ENCODE peak calls at places on chromosomes 6 and 20, in five cellular contexts. One of them, this sample, is unnamed.

GRCh38 chr20:48725589-48725991 is 102.2 kb downstream of the PREX1 start:
- DNase-seq in stimulated activated CD4-positive, alpha-beta T cell treated with anti-CD3 and anti-CD28 coated beads, Interleukin-15, amount 100 ng/mL, for 1 hour: no peak
- DNase-seq in small intestine: no peak
- DNase-seq in SHP77 treated with DMSO at 0.1 percent for 48 hours: no peak
- DNase-seq in HEK293T: no peak
- DNase-seq in this sample: no peak

GRCh38 chr6:144104898-144105487 is 9.6 kb upstream of the SF3B5 start:
- DNase-seq in small intestine: peak
- DNase-seq in stimulated activated CD4-positive, alpha-beta T cell treated with anti-CD3 and anti-CD28 coated beads, Interleukin-15, amount 100 ng/mL, for 1 hour: no peak
- DNase-seq in HEK293T: peak
- DNase-seq in SHP77 treated with DMSO at 0.1 percent for 48 hours: no peak
- DNase-seq in this sample: peak

GRCh38 chr20:10381477-10381876 is 52.5 kb downstream of the MKKS start:
- DNase-seq in small intestine: no peak
- DNase-seq in stimulated activated CD4-positive, alpha-beta T cell treated with anti-CD3 and anti-CD28 coated beads, Interleukin-15, amount 100 ng/mL, for 1 hour: no peak
- DNase-seq in HEK293T: no peak
- DNase-seq in SHP77 treated with DMSO at 0.1 percent for 48 hours: no peak
- DNase-seq in this sample: peak

GRCh38 chr6:148109732-148110131 is 232.9 kb upstream of the SASH1 start:
- DNase-seq in stimulated activated CD4-positive, alpha-beta T cell treated with anti-CD3 and anti-CD28 coated beads, Interleukin-15, amount 100 ng/mL, for 1 hour: no peak
- DNase-seq in small intestine: peak
- DNase-seq in SHP77 treated with DMSO at 0.1 percent for 48 hours: no peak
- DNase-seq in HEK293T: no peak
- DNase-seq in this sample: no peak

GRCh38 chr6:11363881-11364576 is 131.6 kb upstream of the NEDD9 start:
- DNase-seq in stimulated activated CD4-positive, alpha-beta T cell treated with anti-CD3 and anti-CD28 coated beads, Interleukin-15, amount 100 ng/mL, for 1 hour: peak
- DNase-seq in SHP77 treated with DMSO at 0.1 percent for 48 hours: no peak
- DNase-seq in HEK293T: no peak
- DNase-seq in small intestine: no peak
- DNase-seq in this sample: no peak

GRCh38 chr20:56400001-56400640 is 7.7 kb downstream of the CSTF1 start:
- DNase-seq in stimulated activated CD4-positive, alpha-beta T cell treated with anti-CD3 and anti-CD28 coated beads, Interleukin-15, amount 100 ng/mL, for 1 hour: no peak
- DNase-seq in SHP77 treated with DMSO at 0.1 percent for 48 hours: peak
- DNase-seq in small intestine: peak
- DNase-seq in HEK293T: peak
- DNase-seq in this sample: peak

GRCh38 chr6:159695984-159696383 is 2.9 kb upstream of the SOD2 start:
- DNase-seq in SHP77 treated with DMSO at 0.1 percent for 48 hours: no peak
- DNase-seq in stimulated activated CD4-positive, alpha-beta T cell treated with anti-CD3 and anti-CD28 coated beads, Interleukin-15, amount 100 ng/mL, for 1 hour: no peak
- DNase-seq in HEK293T: no peak
- DNase-seq in small intestine: no peak
- DNase-seq in this sample: no peak

GRCh38 chr6:151071295-151071694 is 168.5 kb upstream of the AKAP12 start:
- DNase-seq in small intestine: no peak
- DNase-seq in SHP77 treated with DMSO at 0.1 percent for 48 hours: no peak
- DNase-seq in HEK293T: no peak
- DNase-seq in stimulated activated CD4-positive, alpha-beta T cell treated with anti-CD3 and anti-CD28 coated beads, Interleukin-15, amount 100 ng/mL, for 1 hour: no peak
- DNase-seq in this sample: peak

GRCh38 chr20:33280775-33281174 is 2.2 kb upstream of the BPIFB1 start:
- DNase-seq in stimulated activated CD4-positive, alpha-beta T cell treated with anti-CD3 and anti-CD28 coated beads, Interleukin-15, amount 100 ng/mL, for 1 hour: no peak
- DNase-seq in small intestine: no peak
- DNase-seq in HEK293T: no peak
- DNase-seq in SHP77 treated with DMSO at 0.1 percent for 48 hours: peak
- DNase-seq in this sample: no peak

GRCh38 chr20:37223053-37223452 is 38.6 kb downstream of the GHRH start:
- DNase-seq in stimulated activated CD4-positive, alpha-beta T cell treated with anti-CD3 and anti-CD28 coated beads, Interleukin-15, amount 100 ng/mL, for 1 hour: no peak
- DNase-seq in small intestine: peak
- DNase-seq in SHP77 treated with DMSO at 0.1 percent for 48 hours: no peak
- DNase-seq in HEK293T: no peak
- DNase-seq in this sample: peak

GRCh38 chr20:62121776-62122658 is at the start of gene LSM14B:
- DNase-seq in small intestine: peak
- DNase-seq in HEK293T: peak
- DNase-seq in SHP77 treated with DMSO at 0.1 percent for 48 hours: peak
- DNase-seq in stimulated activated CD4-positive, alpha-beta T cell treated with anti-CD3 and anti-CD28 coated beads, Interleukin-15, amount 100 ng/mL, for 1 hour: peak
- DNase-seq in this sample: peak

GRCh38 chr20:47317127-47317895 is 39.2 kb downstream of the ZMYND8 start:
- DNase-seq in small intestine: peak
- DNase-seq in stimulated activated CD4-positive, alpha-beta T cell treated with anti-CD3 and anti-CD28 coated beads, Interleukin-15, amount 100 ng/mL, for 1 hour: peak
- DNase-seq in SHP77 treated with DMSO at 0.1 percent for 48 hours: no peak
- DNase-seq in HEK293T: no peak
- DNase-seq in this sample: peak

GRCh38 chr6:104483225-104483834 is 376.4 kb downstream of the HACE1 start:
- DNase-seq in HEK293T: no peak
- DNase-seq in small intestine: no peak
- DNase-seq in SHP77 treated with DMSO at 0.1 percent for 48 hours: peak
- DNase-seq in stimulated activated CD4-positive, alpha-beta T cell treated with anti-CD3 and anti-CD28 coated beads, Interleukin-15, amount 100 ng/mL, for 1 hour: no peak
- DNase-seq in this sample: no peak

GRCh38 chr6:159691963-159692287 is 1.1 kb downstream of the SOD2 start:
- DNase-seq in HEK293T: peak
- DNase-seq in SHP77 treated with DMSO at 0.1 percent for 48 hours: no peak
- DNase-seq in stimulated activated CD4-positive, alpha-beta T cell treated with anti-CD3 and anti-CD28 coated beads, Interleukin-15, amount 100 ng/mL, for 1 hour: no peak
- DNase-seq in small intestine: peak
- DNase-seq in this sample: peak

GRCh38 chr6:78911218-78911617 is 43.9 kb downstream of the IRAK1BP1 start:
- DNase-seq in stimulated activated CD4-positive, alpha-beta T cell treated with anti-CD3 and anti-CD28 coated beads, Interleukin-15, amount 100 ng/mL, for 1 hour: no peak
- DNase-seq in small intestine: no peak
- DNase-seq in HEK293T: no peak
- DNase-seq in SHP77 treated with DMSO at 0.1 percent for 48 hours: no peak
- DNase-seq in this sample: no peak

GRCh38 chr6:582370-582769 is 74.5 kb downstream of the HUS1B start:
- DNase-seq in stimulated activated CD4-positive, alpha-beta T cell treated with anti-CD3 and anti-CD28 coated beads, Interleukin-15, amount 100 ng/mL, for 1 hour: no peak
- DNase-seq in small intestine: no peak
- DNase-seq in SHP77 treated with DMSO at 0.1 percent for 48 hours: no peak
- DNase-seq in HEK293T: no peak
- DNase-seq in this sample: no peak

GRCh38 chr20:13648872-13649271 is 10.1 kb upstream of the TASP1 start:
- DNase-seq in HEK293T: no peak
- DNase-seq in small intestine: no peak
- DNase-seq in SHP77 treated with DMSO at 0.1 percent for 48 hours: no peak
- DNase-seq in stimulated activated CD4-positive, alpha-beta T cell treated with anti-CD3 and anti-CD28 coated beads, Interleukin-15, amount 100 ng/mL, for 1 hour: no peak
- DNase-seq in this sample: no peak

GRCh38 chr20:34390769-34391447 is 27.8 kb downstream of the ITCH start:
- DNase-seq in SHP77 treated with DMSO at 0.1 percent for 48 hours: peak
- DNase-seq in HEK293T: no peak
- DNase-seq in stimulated activated CD4-positive, alpha-beta T cell treated with anti-CD3 and anti-CD28 coated beads, Interleukin-15, amount 100 ng/mL, for 1 hour: peak
- DNase-seq in small intestine: peak
- DNase-seq in this sample: peak

GRCh38 chr20:62274332-62275262 is 28.2 kb upstream of the ADRM1 start:
- DNase-seq in stimulated activated CD4-positive, alpha-beta T cell treated with anti-CD3 and anti-CD28 coated beads, Interleukin-15, amount 100 ng/mL, for 1 hour: no peak
- DNase-seq in SHP77 treated with DMSO at 0.1 percent for 48 hours: no peak
- DNase-seq in small intestine: no peak
- DNase-seq in HEK293T: no peak
- DNase-seq in this sample: no peak

GRCh38 chr6:90296346-90297123 is at the start of gene BACH2:
- DNase-seq in small intestine: peak
- DNase-seq in stimulated activated CD4-positive, alpha-beta T cell treated with anti-CD3 and anti-CD28 coated beads, Interleukin-15, amount 100 ng/mL, for 1 hour: peak
- DNase-seq in SHP77 treated with DMSO at 0.1 percent for 48 hours: peak
- DNase-seq in HEK293T: peak
- DNase-seq in this sample: peak

GRCh38 chr20:11792229-11792953 is 125.3 kb upstream of the BTBD3 start:
- DNase-seq in stimulated activated CD4-positive, alpha-beta T cell treated with anti-CD3 and anti-CD28 coated beads, Interleukin-15, amount 100 ng/mL, for 1 hour: no peak
- DNase-seq in small intestine: no peak
- DNase-seq in SHP77 treated with DMSO at 0.1 percent for 48 hours: no peak
- DNase-seq in HEK293T: no peak
- DNase-seq in this sample: no peak

GRCh38 chr6:25942561-25943147 is 12.2 kb upstream of the SLC17A2 start:
- DNase-seq in HEK293T: no peak
- DNase-seq in small intestine: peak
- DNase-seq in stimulated activated CD4-positive, alpha-beta T cell treated with anti-CD3 and anti-CD28 coated beads, Interleukin-15, amount 100 ng/mL, for 1 hour: no peak
- DNase-seq in SHP77 treated with DMSO at 0.1 percent for 48 hours: peak
- DNase-seq in this sample: peak

GRCh38 chr20:53876470-53876869 is 193.9 kb downstream of the BCAS1 start:
- DNase-seq in SHP77 treated with DMSO at 0.1 percent for 48 hours: no peak
- DNase-seq in HEK293T: no peak
- DNase-seq in small intestine: no peak
- DNase-seq in stimulated activated CD4-positive, alpha-beta T cell treated with anti-CD3 and anti-CD28 coated beads, Interleukin-15, amount 100 ng/mL, for 1 hour: no peak
- DNase-seq in this sample: no peak

GRCh38 chr6:150325093-150325772 is 43.6 kb upstream of the IYD start:
- DNase-seq in SHP77 treated with DMSO at 0.1 percent for 48 hours: no peak
- DNase-seq in small intestine: peak
- DNase-seq in HEK293T: no peak
- DNase-seq in stimulated activated CD4-positive, alpha-beta T cell treated with anti-CD3 and anti-CD28 coated beads, Interleukin-15, amount 100 ng/mL, for 1 hour: no peak
- DNase-seq in this sample: peak

GRCh38 chr20:53570446-53571276 is 23.0 kb downstream of the ZNF217 start:
- DNase-seq in HEK293T: no peak
- DNase-seq in SHP77 treated with DMSO at 0.1 percent for 48 hours: no peak
- DNase-seq in small intestine: peak
- DNase-seq in stimulated activated CD4-positive, alpha-beta T cell treated with anti-CD3 and anti-CD28 coated beads, Interleukin-15, amount 100 ng/mL, for 1 hour: no peak
- DNase-seq in this sample: no peak

GRCh38 chr6:30615219-30615957 is 1.7 kb downstream of the PPP1R10 start:
- DNase-seq in stimulated activated CD4-positive, alpha-beta T cell treated with anti-CD3 and anti-CD28 coated beads, Interleukin-15, amount 100 ng/mL, for 1 hour: no peak
- DNase-seq in HEK293T: no peak
- DNase-seq in SHP77 treated with DMSO at 0.1 percent for 48 hours: no peak
- DNase-seq in small intestine: peak
- DNase-seq in this sample: peak

GRCh38 chr20:23125159-23125558 is 39.0 kb upstream of the CD93 start:
- DNase-seq in small intestine: peak
- DNase-seq in SHP77 treated with DMSO at 0.1 percent for 48 hours: peak
- DNase-seq in stimulated activated CD4-positive, alpha-beta T cell treated with anti-CD3 and anti-CD28 coated beads, Interleukin-15, amount 100 ng/mL, for 1 hour: no peak
- DNase-seq in HEK293T: no peak
- DNase-seq in this sample: no peak

GRCh38 chr6:119261944-119262284 is 87.6 kb downstream of the MAN1A1 start:
- DNase-seq in SHP77 treated with DMSO at 0.1 percent for 48 hours: peak
- DNase-seq in HEK293T: no peak
- DNase-seq in small intestine: no peak
- DNase-seq in stimulated activated CD4-positive, alpha-beta T cell treated with anti-CD3 and anti-CD28 coated beads, Interleukin-15, amount 100 ng/mL, for 1 hour: no peak
- DNase-seq in this sample: no peak

GRCh38 chr6:62683063-62683462 is 397.0 kb upstream of the KHDRBS2 start:
- DNase-seq in stimulated activated CD4-positive, alpha-beta T cell treated with anti-CD3 and anti-CD28 coated beads, Interleukin-15, amount 100 ng/mL, for 1 hour: no peak
- DNase-seq in SHP77 treated with DMSO at 0.1 percent for 48 hours: no peak
- DNase-seq in HEK293T: no peak
- DNase-seq in small intestine: no peak
- DNase-seq in this sample: no peak

GRCh38 chr6:166162599-166163342 is 4.9 kb downstream of the TBXT start:
- DNase-seq in HEK293T: no peak
- DNase-seq in SHP77 treated with DMSO at 0.1 percent for 48 hours: no peak
- DNase-seq in small intestine: no peak
- DNase-seq in stimulated activated CD4-positive, alpha-beta T cell treated with anti-CD3 and anti-CD28 coated beads, Interleukin-15, amount 100 ng/mL, for 1 hour: no peak
- DNase-seq in this sample: no peak

GRCh38 chr6:151148111-151148510 is 91.7 kb upstream of the AKAP12 start:
- DNase-seq in SHP77 treated with DMSO at 0.1 percent for 48 hours: no peak
- DNase-seq in HEK293T: no peak
- DNase-seq in stimulated activated CD4-positive, alpha-beta T cell treated with anti-CD3 and anti-CD28 coated beads, Interleukin-15, amount 100 ng/mL, for 1 hour: no peak
- DNase-seq in small intestine: no peak
- DNase-seq in this sample: peak

GRCh38 chr20:57658447-57659130 is 38.4 kb upstream of the ZBP1 start:
- DNase-seq in SHP77 treated with DMSO at 0.1 percent for 48 hours: no peak
- DNase-seq in small intestine: no peak
- DNase-seq in stimulated activated CD4-positive, alpha-beta T cell treated with anti-CD3 and anti-CD28 coated beads, Interleukin-15, amount 100 ng/mL, for 1 hour: no peak
- DNase-seq in HEK293T: no peak
- DNase-seq in this sample: no peak

GRCh38 chr6:13417431-13417830 is 70.0 kb downstream of the GFOD1 start:
- DNase-seq in small intestine: no peak
- DNase-seq in stimulated activated CD4-positive, alpha-beta T cell treated with anti-CD3 and anti-CD28 coated beads, Interleukin-15, amount 100 ng/mL, for 1 hour: no peak
- DNase-seq in SHP77 treated with DMSO at 0.1 percent for 48 hours: no peak
- DNase-seq in HEK293T: no peak
- DNase-seq in this sample: no peak

GRCh38 chr20:59571591-59572314 is 32.6 kb upstream of the PHACTR3 start:
- DNase-seq in SHP77 treated with DMSO at 0.1 percent for 48 hours: no peak
- DNase-seq in HEK293T: peak
- DNase-seq in stimulated activated CD4-positive, alpha-beta T cell treated with anti-CD3 and anti-CD28 coated beads, Interleukin-15, amount 100 ng/mL, for 1 hour: peak
- DNase-seq in small intestine: peak
- DNase-seq in this sample: peak

GRCh38 chr20:44384423-44385027 is 29.0 kb downstream of the HNF4A start:
- DNase-seq in stimulated activated CD4-positive, alpha-beta T cell treated with anti-CD3 and anti-CD28 coated beads, Interleukin-15, amount 100 ng/mL, for 1 hour: peak
- DNase-seq in SHP77 treated with DMSO at 0.1 percent for 48 hours: peak
- DNase-seq in small intestine: peak
- DNase-seq in HEK293T: peak
- DNase-seq in this sample: peak

GRCh38 chr20:21202284-21202683 is 76.4 kb downstream of the KIZ start:
- DNase-seq in HEK293T: no peak
- DNase-seq in small intestine: no peak
- DNase-seq in SHP77 treated with DMSO at 0.1 percent for 48 hours: no peak
- DNase-seq in stimulated activated CD4-positive, alpha-beta T cell treated with anti-CD3 and anti-CD28 coated beads, Interleukin-15, amount 100 ng/mL, for 1 hour: no peak
- DNase-seq in this sample: peak

GRCh38 chr6:3421763-3422456 is 34.9 kb downstream of the SLC22A23 start:
- DNase-seq in small intestine: no peak
- DNase-seq in HEK293T: no peak
- DNase-seq in SHP77 treated with DMSO at 0.1 percent for 48 hours: no peak
- DNase-seq in stimulated activated CD4-positive, alpha-beta T cell treated with anti-CD3 and anti-CD28 coated beads, Interleukin-15, amount 100 ng/mL, for 1 hour: no peak
- DNase-seq in this sample: peak